ENCODE peak calls at places on chromosomes 13 and 19, in eight cellular contexts. F is foreskin fibroblast, Y is amniotic stem cell, Z is cardiac fibroblast, N is BE2C, E is NCI-H446, U is NCI-H1436, I is T-helper 9 cell. K is an unnamed sample.

GRCh38 chr13:61954092-61954491 is 538.4 kb upstream of the PCDH20 start:
- DNase-seq in F (no peak), Y (no peak), Z (peak; percentile 13), N (no peak), E (no peak), U (no peak), I (no peak), K (peak; percentile 27)

GRCh38 chr19:55648657-55649578 is 906 bp downstream of the CCDC106 start:
- DNase-seq in F (no peak), Y (no peak), Z (no peak), N (no peak), E (no peak), U (no peak), I (no peak), K (no peak)

GRCh38 chr19:42191855-42192254 is 25.6 kb downstream of the DEDD2 start:
- DNase-seq in F (peak; percentile 76), Y (no peak), Z (peak; percentile 71), N (no peak), E (no peak), U (no peak), I (no peak), K (no peak)

GRCh38 chr19:9909251-9909650 is 27.1 kb downstream of the OLFM2 start:
- DNase-seq in F (no peak), Y (no peak), Z (no peak), N (no peak), E (no peak), U (no peak), I (no peak), K (no peak)

GRCh38 chr13:30702006-30702405 is 33.3 kb upstream of the ALOX5AP start:
- DNase-seq in F (no peak), Y (no peak), Z (no peak), N (no peak), E (no peak), U (no peak), I (no peak), K (no peak)

GRCh38 chr13:92074658-92075057 is 676.2 kb downstream of the GPC5 start:
- DNase-seq in F (no peak), Y (no peak), Z (peak; percentile 2), N (peak; percentile 48), E (no peak), U (no peak), I (no peak), K (no peak)

GRCh38 chr13:39557285-39557955 is 45.6 kb downstream of the LHFPL6 start:
- DNase-seq in F (no peak), Y (no peak), Z (no peak), N (no peak), E (no peak), U (no peak), I (no peak), K (no peak)

GRCh38 chr13:43316997-43317396 is 293.6 kb downstream of the DNAJC15 start:
- DNase-seq in F (peak; percentile 63), Y (no peak), Z (peak; percentile 72), N (peak; percentile 92), E (peak; percentile 72), U (no peak), I (no peak), K (no peak)

GRCh38 chr19:41367848-41368301 is 3.9 kb upstream of the B9D2 start:
- DNase-seq in F (peak; percentile 83), Y (peak; percentile 82), Z (peak; percentile 92), N (no peak), E (no peak), U (no peak), I (no peak), K (no peak)

GRCh38 chr19:29805026-29805925 is 6.5 kb upstream of the CCNE1 start:
- DNase-seq in F (peak; percentile 18), Y (no peak), Z (peak; percentile 49), N (no peak), E (no peak), U (no peak), I (no peak), K (no peak)

GRCh38 chr19:43662487-43662886 is 7.5 kb downstream of the PLAUR start:
- DNase-seq in F (no peak), Y (no peak), Z (peak; percentile 28), N (no peak), E (no peak), U (no peak), I (no peak), K (no peak)

GRCh38 chr13:90293793-90294361 is 1053.6 kb upstream of the MIR17HG start:
- DNase-seq in F (no peak), Y (no peak), Z (no peak), N (no peak), E (no peak), U (no peak), I (no peak), K (no peak)

GRCh38 chr19:4993683-4994082 is 24.8 kb downstream of the KDM4B start:
- DNase-seq in F (no peak), Y (no peak), Z (no peak), N (no peak), E (no peak), U (no peak), I (no peak), K (no peak)

GRCh38 chr13:32537580-32538233 is 888 bp downstream of the N4BP2L2 start:
- DNase-seq in F (no peak), Y (no peak), Z (peak; percentile 22), N (peak; percentile 33), E (no peak), U (no peak), I (peak; percentile 21), K (no peak)

K was measured in NT2/D1.